ENCODE peak calls at places on chromosomes 2 and 18, in six cellular contexts. One of them, this sample, is unnamed. For H3K4me1, the result is how much of the 10 kb centered on the place peaks cover.

GRCh38 chr18:79581911-79582310 is 97.7 kb upstream of the CTDP1 start:
- DNase-seq in GM23248: no peak
- DNase-seq in GM23338: no peak
- DNase-seq in HCT116: no peak
- DNase-seq in hepatocyte: no peak
- DNase-seq in H1: no peak
- DNase-seq in this sample: no peak

GRCh38 chr2:161178756-161179155 is 18.5 kb downstream of the TANK start:
- DNase-seq in GM23248: no peak
- DNase-seq in GM23338: peak
- DNase-seq in HCT116: no peak
- DNase-seq in hepatocyte: no peak
- DNase-seq in H1: no peak
- DNase-seq in this sample: no peak

GRCh38 chr2:196225213-196225612 is 53.8 kb upstream of the STK17B start:
- DNase-seq in GM23248: peak
- DNase-seq in GM23338: no peak
- DNase-seq in HCT116: no peak
- DNase-seq in hepatocyte: no peak
- DNase-seq in H1: no peak
- DNase-seq in this sample: no peak

GRCh38 chr2:162967137-162967536 is 128.6 kb upstream of the KCNH7 start:
- DNase-seq in GM23248: no peak
- DNase-seq in GM23338: no peak
- DNase-seq in HCT116: no peak
- DNase-seq in hepatocyte: no peak
- DNase-seq in H1: no peak
- DNase-seq in this sample: no peak

GRCh38 chr2:205902041-205902898 is 183.7 kb downstream of the INO80D start:
- DNase-seq in GM23248: peak
- DNase-seq in GM23338: no peak
- DNase-seq in HCT116: no peak
- DNase-seq in hepatocyte: peak
- DNase-seq in H1: no peak
- DNase-seq in this sample: no peak

GRCh38 chr2:164910091-164910899 is 45.0 kb downstream of the SLC38A11 start:
- DNase-seq in GM23248: no peak
- DNase-seq in GM23338: peak
- DNase-seq in HCT116: no peak
- DNase-seq in hepatocyte: peak
- DNase-seq in H1: no peak
- DNase-seq in this sample: peak

GRCh38 chr2:201644001-201644400 is 698 bp upstream of the TMEM237 start:
- DNase-seq in GM23248: peak
- DNase-seq in GM23338: peak
- DNase-seq in HCT116: no peak
- DNase-seq in hepatocyte: no peak
- DNase-seq in H1: no peak
- DNase-seq in this sample: no peak

GRCh38 chr2:72037322-72037721 is 110.3 kb downstream of the CYP26B1 start:
- DNase-seq in GM23248: no peak
- DNase-seq in GM23338: no peak
- DNase-seq in HCT116: no peak
- DNase-seq in hepatocyte: no peak
- DNase-seq in H1: no peak
- DNase-seq in this sample: no peak

GRCh38 chr2:3432067-3432466 is 52.6 kb downstream of the TRAPPC12 start:
- DNase-seq in GM23248: no peak
- DNase-seq in GM23338: no peak
- DNase-seq in HCT116: no peak
- DNase-seq in hepatocyte: no peak
- DNase-seq in H1: no peak
- DNase-seq in this sample: no peak

GRCh38 chr18:62071071-62071470 is 115.8 kb downstream of the PIGN start:
- DNase-seq in GM23248: no peak
- DNase-seq in GM23338: no peak
- DNase-seq in HCT116: no peak
- DNase-seq in hepatocyte: no peak
- DNase-seq in H1: no peak
- DNase-seq in this sample: no peak

GRCh38 chr2:240611601-240612210 is 13.6 kb upstream of the GPR35 start:
- DNase-seq in GM23248: no peak
- DNase-seq in GM23338: no peak
- DNase-seq in HCT116: no peak
- DNase-seq in hepatocyte: no peak
- DNase-seq in H1: no peak
- DNase-seq in this sample: no peak

GRCh38 chr2:20211860-20212458 is 13.0 kb downstream of the SDC1 start:
- DNase-seq in GM23248: no peak
- DNase-seq in GM23338: no peak
- DNase-seq in HCT116: no peak
- DNase-seq in hepatocyte: no peak
- DNase-seq in H1: no peak
- DNase-seq in this sample: no peak

GRCh38 chr2:54995553-54995952 is 54.7 kb downstream of the RTN4 start:
- DNase-seq in GM23248: no peak
- DNase-seq in GM23338: no peak
- DNase-seq in HCT116: no peak
- DNase-seq in hepatocyte: no peak
- DNase-seq in H1: no peak
- DNase-seq in this sample: no peak

GRCh38 chr2:143937563-143938346 is 582.2 kb downstream of the ZEB2 start:
- DNase-seq in GM23248: peak
- DNase-seq in GM23338: peak
- DNase-seq in HCT116: no peak
- DNase-seq in hepatocyte: peak
- DNase-seq in H1: no peak
- DNase-seq in this sample: no peak

GRCh38 chr2:106323337-106324013 is 129.4 kb upstream of the UXS1 start:
- DNase-seq in GM23248: no peak
- DNase-seq in GM23338: no peak
- DNase-seq in HCT116: no peak
- DNase-seq in hepatocyte: no peak
- DNase-seq in H1: no peak
- DNase-seq in this sample: no peak

GRCh38 chr18:1585881-1586488 is 681.3 kb downstream of the ADCYAP1 start:
- DNase-seq in GM23248: peak
- DNase-seq in GM23338: peak
- DNase-seq in HCT116: peak
- DNase-seq in hepatocyte: peak
- DNase-seq in H1: no peak
- DNase-seq in this sample: no peak

GRCh38 chr2:202064206-202064880 is 8.7 kb upstream of the KIAA2012 start:
- DNase-seq in GM23248: peak
- DNase-seq in GM23338: peak
- DNase-seq in HCT116: no peak
- DNase-seq in hepatocyte: peak
- DNase-seq in H1: no peak
- DNase-seq in this sample: peak

DNA sequence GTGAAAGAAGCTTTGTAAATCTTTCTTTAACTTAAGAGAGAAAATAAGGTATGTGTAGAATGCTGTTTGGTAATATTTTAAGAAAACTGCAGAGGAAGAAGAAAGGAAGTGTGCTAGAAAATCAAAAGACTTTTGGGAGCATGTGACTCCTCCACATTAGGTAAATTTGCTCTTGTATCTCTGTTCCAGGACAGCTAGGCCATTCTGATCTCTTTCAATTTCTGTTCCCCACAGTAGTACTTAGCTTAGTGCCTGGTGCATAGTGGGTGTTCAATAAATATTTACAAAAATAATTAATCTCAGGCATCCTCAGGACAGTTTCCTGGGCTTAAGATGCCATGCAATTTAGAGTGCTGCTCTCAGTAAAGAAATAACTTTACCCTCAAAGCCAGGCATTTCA is 105.0 kb downstream of the GPD2 start:
- DNase-seq in GM23248: no peak
- DNase-seq in GM23338: no peak
- DNase-seq in HCT116: no peak
- DNase-seq in hepatocyte: no peak
- DNase-seq in H1: no peak
- DNase-seq in this sample: no peak
- H3K4me1 ChIP-seq in GM23248: under half
- H3K4me1 ChIP-seq in GM23338: under half
- H3K4me1 ChIP-seq in HCT116: under half
- H3K4me1 ChIP-seq in hepatocyte: under half
- H3K4me1 ChIP-seq in H1: under half
- H3K4me1 ChIP-seq in this sample: under half

GRCh38 chr2:234363011-234363487 is 133.8 kb downstream of the ARL4C start:
- DNase-seq in GM23248: peak
- DNase-seq in GM23338: peak
- DNase-seq in HCT116: peak
- DNase-seq in hepatocyte: peak
- DNase-seq in H1: peak
- DNase-seq in this sample: peak
- TF ChIP-seq EZH2 in GM23248: no peak
- TF ChIP-seq EZH2 in GM23338: no peak
- TF ChIP-seq EZH2 in HCT116: no peak
- TF ChIP-seq EZH2 in hepatocyte: no peak
- TF ChIP-seq EZH2 in H1: no peak
- TF ChIP-seq EZH2 in this sample: no peak

GRCh38 chr18:77112161-77112801 is 20.3 kb downstream of the MBP start:
- DNase-seq in GM23248: no peak
- DNase-seq in GM23338: peak
- DNase-seq in HCT116: no peak
- DNase-seq in hepatocyte: no peak
- DNase-seq in H1: no peak
- DNase-seq in this sample: no peak

GRCh38 chr18:77113361-77114069 is 19.1 kb downstream of the MBP start:
- DNase-seq in GM23248: no peak
- DNase-seq in GM23338: no peak
- DNase-seq in HCT116: no peak
- DNase-seq in hepatocyte: no peak
- DNase-seq in H1: no peak
- DNase-seq in this sample: no peak

GRCh38 chr18:77110936-77111335 is 21.6 kb downstream of the MBP start:
- DNase-seq in GM23248: no peak
- DNase-seq in GM23338: no peak
- DNase-seq in HCT116: no peak
- DNase-seq in hepatocyte: no peak
- DNase-seq in H1: no peak
- DNase-seq in this sample: no peak

GRCh38 chr18:77110400-77110799 is 22.2 kb downstream of the MBP start:
- DNase-seq in GM23248: no peak
- DNase-seq in GM23338: peak
- DNase-seq in HCT116: no peak
- DNase-seq in hepatocyte: no peak
- DNase-seq in H1: no peak
- DNase-seq in this sample: no peak

DNA sequence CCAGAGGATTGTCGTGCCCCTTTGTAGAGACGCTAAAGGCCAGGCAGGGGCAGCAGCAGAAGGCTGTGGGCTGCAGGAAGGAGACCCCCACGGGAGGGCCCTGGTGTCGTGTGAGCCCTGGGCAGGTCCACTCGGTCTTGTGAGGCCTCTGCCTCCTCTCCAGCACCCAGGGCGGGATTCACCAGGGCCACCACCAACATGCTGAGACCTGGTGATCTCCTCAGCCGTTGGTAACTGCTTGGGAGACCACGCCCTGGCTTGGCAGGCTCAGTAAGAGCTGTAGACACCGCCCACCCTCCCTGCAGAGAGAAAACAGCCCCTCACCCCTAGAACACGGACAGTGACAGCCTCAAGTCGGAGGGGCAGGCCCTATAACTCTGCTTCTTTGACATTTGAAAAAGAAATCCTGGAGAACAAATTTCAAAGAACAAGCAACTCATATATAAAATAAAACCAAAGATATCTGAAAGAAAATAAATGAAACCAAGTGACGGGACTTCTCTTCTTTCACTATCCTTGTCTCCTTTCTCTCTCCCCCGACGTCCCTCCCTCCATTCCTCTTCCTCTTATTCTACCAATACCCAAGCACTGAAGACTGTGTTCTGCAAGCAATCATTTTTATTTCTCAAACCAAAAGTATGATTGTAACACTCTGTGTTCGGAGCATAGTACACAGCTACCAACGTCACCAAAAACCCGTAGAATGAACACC is 21.0 kb downstream of the MBP start:
- DNase-seq in GM23248: no peak
- DNase-seq in GM23338: no peak
- DNase-seq in HCT116: no peak
- DNase-seq in hepatocyte: no peak
- DNase-seq in H1: no peak
- DNase-seq in this sample: no peak
- H3K4me1 ChIP-seq in GM23248: under half
- H3K4me1 ChIP-seq in GM23338: under half
- H3K4me1 ChIP-seq in HCT116: under half
- H3K4me1 ChIP-seq in hepatocyte: under half
- H3K4me1 ChIP-seq in H1: under half
- H3K4me1 ChIP-seq in this sample: under half

DNA sequence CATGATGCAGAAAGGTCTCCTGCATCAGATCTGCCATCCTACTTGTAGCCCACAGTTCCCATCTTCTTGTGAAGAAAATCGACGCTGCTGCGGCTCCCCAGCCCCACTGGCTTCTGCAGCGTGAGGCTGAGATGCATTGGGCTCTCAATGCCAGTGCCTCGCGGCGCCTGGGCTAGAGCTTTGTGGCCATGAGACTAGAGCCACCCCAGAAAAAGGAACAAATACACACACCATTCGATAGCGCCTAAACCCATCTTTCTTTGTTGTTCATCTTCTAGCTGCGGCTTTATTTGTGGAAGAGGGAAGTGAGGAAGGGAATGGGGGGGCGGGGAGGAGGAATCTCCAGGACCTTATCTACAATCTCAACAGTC is 2.7 kb downstream of the NOL4 start:
- DNase-seq in GM23248: peak
- DNase-seq in GM23338: peak
- DNase-seq in HCT116: no peak
- DNase-seq in hepatocyte: peak
- DNase-seq in H1: no peak
- DNase-seq in this sample: no peak
- TF ChIP-seq EZH2 in GM23248: no peak
- TF ChIP-seq EZH2 in GM23338: no peak
- TF ChIP-seq EZH2 in HCT116: no peak
- TF ChIP-seq EZH2 in hepatocyte: peak
- TF ChIP-seq EZH2 in H1: no peak
- TF ChIP-seq EZH2 in this sample: no peak

DNA sequence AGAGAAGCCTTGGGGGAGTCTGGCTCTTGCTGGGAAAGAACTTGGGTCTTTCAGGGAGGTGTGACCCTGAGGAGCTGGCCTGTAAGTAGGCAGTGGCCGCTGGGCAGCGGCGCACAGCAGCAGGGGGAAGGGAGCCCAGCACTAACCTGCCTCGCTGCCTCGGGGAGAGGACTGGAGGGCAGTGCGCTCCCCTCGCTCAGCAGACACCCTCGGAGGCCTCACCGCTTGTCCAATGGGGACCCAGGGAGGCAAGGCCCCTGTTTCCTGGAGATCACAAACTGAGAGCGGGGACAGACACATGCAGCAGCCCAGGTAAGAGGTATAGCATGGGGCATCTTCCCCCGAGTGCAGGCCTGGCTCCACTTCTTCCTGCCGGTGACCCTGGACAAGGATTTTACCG is 3.3 kb downstream of the DNMT3A start:
- DNase-seq in GM23248: no peak
- DNase-seq in GM23338: no peak
- DNase-seq in HCT116: no peak
- DNase-seq in hepatocyte: no peak
- DNase-seq in H1: no peak
- DNase-seq in this sample: no peak
- H3K4me1 ChIP-seq in GM23248: under half
- H3K4me1 ChIP-seq in GM23338: under half
- H3K4me1 ChIP-seq in HCT116: under half
- H3K4me1 ChIP-seq in hepatocyte: under half
- H3K4me1 ChIP-seq in H1: under half
- H3K4me1 ChIP-seq in this sample: under half

GRCh38 chr18:12253517-12254136 is 534 bp upstream of the CIDEA start:
- DNase-seq in GM23248: no peak
- DNase-seq in GM23338: peak
- DNase-seq in HCT116: no peak
- DNase-seq in hepatocyte: no peak
- DNase-seq in H1: no peak
- DNase-seq in this sample: no peak
- TF ChIP-seq EZH2 in GM23248: peak
- TF ChIP-seq EZH2 in GM23338: peak
- TF ChIP-seq EZH2 in HCT116: no peak
- TF ChIP-seq EZH2 in hepatocyte: no peak
- TF ChIP-seq EZH2 in H1: no peak
- TF ChIP-seq EZH2 in this sample: no peak